ENCODE peak calls at places on chromosome 5, in five cellular contexts. One of them, this sample, is unnamed.

GRCh38 chr5:157903117-157903450 is 44.1 kb upstream of the CLINT1 start:
- DNase-seq in left ventricle myocardium inferior: no peak
- DNase-seq in epithelial cell of esophagus: peak; percentile 54
- DNase-seq in GM13976: no peak
- DNase-seq in psoas muscle: no peak
- DNase-seq in this sample: no peak

GRCh38 chr5:88172847-88173758 is 95.5 kb downstream of the TMEM161B start:
- DNase-seq in left ventricle myocardium inferior: no peak
- DNase-seq in epithelial cell of esophagus: peak; percentile 4
- DNase-seq in GM13976: no peak
- DNase-seq in psoas muscle: no peak
- DNase-seq in this sample: no peak

GRCh38 chr5:178419196-178419595 is 171.0 kb downstream of the COL23A1 start:
- DNase-seq in left ventricle myocardium inferior: no peak
- DNase-seq in epithelial cell of esophagus: no peak
- DNase-seq in GM13976: no peak
- DNase-seq in psoas muscle: no peak
- DNase-seq in this sample: no peak

GRCh38 chr5:137563646-137564474 is 64.7 kb upstream of the SPOCK1 start:
- DNase-seq in left ventricle myocardium inferior: no peak
- DNase-seq in epithelial cell of esophagus: peak; percentile 66
- DNase-seq in GM13976: no peak
- DNase-seq in psoas muscle: no peak
- DNase-seq in this sample: no peak

GRCh38 chr5:22258139-22258538 is 595.0 kb downstream of the CDH12 start:
- DNase-seq in left ventricle myocardium inferior: no peak
- DNase-seq in epithelial cell of esophagus: no peak
- DNase-seq in GM13976: no peak
- DNase-seq in psoas muscle: no peak
- DNase-seq in this sample: no peak

GRCh38 chr5:127884416-127884815 is 181.2 kb downstream of the CCDC192 start:
- DNase-seq in left ventricle myocardium inferior: no peak
- DNase-seq in epithelial cell of esophagus: no peak
- DNase-seq in GM13976: no peak
- DNase-seq in psoas muscle: no peak
- DNase-seq in this sample: no peak

GRCh38 chr5:87029951-87030350 is 237.7 kb upstream of the RASA1 start:
- DNase-seq in left ventricle myocardium inferior: no peak
- DNase-seq in epithelial cell of esophagus: no peak
- DNase-seq in GM13976: no peak
- DNase-seq in psoas muscle: no peak
- DNase-seq in this sample: no peak

GRCh38 chr5:95989283-95990048 is 27.8 kb upstream of the ELL2 start:
- DNase-seq in left ventricle myocardium inferior: no peak
- DNase-seq in epithelial cell of esophagus: no peak
- DNase-seq in GM13976: no peak
- DNase-seq in psoas muscle: no peak
- DNase-seq in this sample: no peak

GRCh38 chr5:66864240-66864884 is 268.2 kb downstream of the MAST4 start:
- DNase-seq in left ventricle myocardium inferior: no peak
- DNase-seq in epithelial cell of esophagus: peak; percentile 66
- DNase-seq in GM13976: peak; percentile 12
- DNase-seq in psoas muscle: no peak
- DNase-seq in this sample: no peak

GRCh38 chr5:90020575-90021535 is 388.7 kb downstream of the CETN3 start:
- DNase-seq in left ventricle myocardium inferior: no peak
- DNase-seq in epithelial cell of esophagus: peak; percentile 86
- DNase-seq in GM13976: peak; percentile 21
- DNase-seq in psoas muscle: no peak
- DNase-seq in this sample: no peak

GRCh38 chr5:22678886-22679285 is 174.3 kb downstream of the CDH12 start:
- DNase-seq in left ventricle myocardium inferior: no peak
- DNase-seq in epithelial cell of esophagus: peak; percentile 65
- DNase-seq in GM13976: no peak
- DNase-seq in psoas muscle: no peak
- DNase-seq in this sample: no peak

GRCh38 chr5:144072518-144072927 is 97.9 kb downstream of the YIPF5 start:
- DNase-seq in left ventricle myocardium inferior: no peak
- DNase-seq in epithelial cell of esophagus: peak; percentile 60
- DNase-seq in GM13976: no peak
- DNase-seq in psoas muscle: no peak
- DNase-seq in this sample: no peak

GRCh38 chr5:151216781-151217180 is 7.1 kb downstream of the CCDC69 start:
- DNase-seq in left ventricle myocardium inferior: no peak
- DNase-seq in epithelial cell of esophagus: no peak
- DNase-seq in GM13976: no peak
- DNase-seq in psoas muscle: no peak
- DNase-seq in this sample: no peak

GRCh38 chr5:26647781-26648180 is 390.6 kb downstream of the CDH9 start:
- DNase-seq in left ventricle myocardium inferior: no peak
- DNase-seq in epithelial cell of esophagus: no peak
- DNase-seq in GM13976: no peak
- DNase-seq in psoas muscle: no peak
- DNase-seq in this sample: no peak

GRCh38 chr5:120382813-120383212 is 81.3 kb upstream of the PRR16 start:
- DNase-seq in left ventricle myocardium inferior: no peak
- DNase-seq in epithelial cell of esophagus: no peak
- DNase-seq in GM13976: no peak
- DNase-seq in psoas muscle: no peak
- DNase-seq in this sample: no peak

GRCh38 chr5:67120032-67120431 is 76.6 kb downstream of the CD180 start:
- DNase-seq in left ventricle myocardium inferior: no peak
- DNase-seq in epithelial cell of esophagus: no peak
- DNase-seq in GM13976: no peak
- DNase-seq in psoas muscle: no peak
- DNase-seq in this sample: no peak

DNA sequence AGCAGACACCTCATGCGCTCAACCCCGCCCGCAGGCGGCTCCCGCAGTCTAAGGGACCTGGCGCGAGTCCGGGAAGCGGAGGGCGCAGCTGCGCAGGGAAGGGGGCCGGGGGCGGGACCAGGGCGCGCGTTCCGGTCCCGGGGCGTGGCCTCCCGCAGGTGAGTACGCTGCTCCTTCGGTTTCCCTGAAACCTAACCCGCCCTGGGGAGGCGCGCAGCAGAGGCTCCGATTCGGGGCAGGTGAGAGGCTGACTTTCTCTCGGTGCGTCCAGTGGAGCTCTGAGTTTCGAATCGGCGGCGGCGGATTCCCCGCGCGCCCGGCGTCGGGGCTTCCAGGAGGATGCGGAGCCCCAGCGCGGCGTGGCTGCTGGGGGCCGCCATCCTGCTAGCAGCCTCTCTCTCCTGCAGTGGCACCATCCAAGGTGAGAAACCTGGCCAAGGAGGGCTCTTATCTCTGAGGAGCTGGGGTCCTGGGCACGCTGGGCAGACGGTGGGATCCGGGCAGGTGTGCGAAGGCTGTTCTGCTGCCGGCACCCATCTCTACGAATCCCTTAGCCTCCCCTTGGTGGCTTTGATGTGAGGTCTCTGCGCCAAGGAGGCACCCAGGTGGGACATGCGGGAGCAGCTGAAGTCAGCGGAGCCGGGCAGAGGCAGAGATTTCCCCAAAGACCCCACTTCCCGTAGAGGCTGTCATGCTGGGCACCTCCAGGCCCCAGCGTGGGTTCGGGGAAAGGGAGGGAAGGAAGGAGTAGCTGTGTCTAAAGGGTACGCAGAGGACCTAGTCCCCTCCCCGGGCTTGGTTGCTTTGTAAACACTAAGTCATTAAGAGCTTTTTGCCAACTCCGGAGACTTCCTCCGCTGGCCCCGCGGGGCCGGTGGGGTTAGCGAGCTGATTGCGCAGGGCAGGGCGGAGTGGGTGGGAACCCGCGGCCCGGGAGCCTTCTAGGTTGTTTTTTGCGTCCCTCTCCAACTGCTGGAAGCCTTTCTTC is at the start of gene F2RL1:
- DNase-seq in left ventricle myocardium inferior: peak; percentile 69
- DNase-seq in epithelial cell of esophagus: peak; percentile 99
- DNase-seq in GM13976: peak; percentile 54
- DNase-seq in psoas muscle: peak; percentile 30
- DNase-seq in this sample: peak; percentile 83
- TF ChIP-seq CTCF in left ventricle myocardium inferior: no peak
- TF ChIP-seq CTCF in epithelial cell of esophagus: no peak
- TF ChIP-seq CTCF in GM13976: no peak
- TF ChIP-seq CTCF in psoas muscle: no peak
- TF ChIP-seq CTCF in this sample: no peak

GRCh38 chr5:141960018-141960417 is 2.0 kb upstream of the PCDH12 start:
- DNase-seq in left ventricle myocardium inferior: no peak
- DNase-seq in epithelial cell of esophagus: no peak
- DNase-seq in GM13976: no peak
- DNase-seq in psoas muscle: no peak
- DNase-seq in this sample: no peak
- TF ChIP-seq CTCF in left ventricle myocardium inferior: peak; percentile 41
- TF ChIP-seq CTCF in epithelial cell of esophagus: no peak
- TF ChIP-seq CTCF in GM13976: peak; percentile 18
- TF ChIP-seq CTCF in psoas muscle: no peak
- TF ChIP-seq CTCF in this sample: peak; percentile 31

GRCh38 chr5:130138406-130139060 is 234.3 kb downstream of the CHSY3 start:
- DNase-seq in left ventricle myocardium inferior: no peak
- DNase-seq in epithelial cell of esophagus: peak; percentile 15
- DNase-seq in GM13976: no peak
- DNase-seq in psoas muscle: no peak
- DNase-seq in this sample: no peak

GRCh38 chr5:130136300-130136699 is 232.0 kb downstream of the CHSY3 start:
- DNase-seq in left ventricle myocardium inferior: no peak
- DNase-seq in epithelial cell of esophagus: no peak
- DNase-seq in GM13976: no peak
- DNase-seq in psoas muscle: no peak
- DNase-seq in this sample: no peak

DNA sequence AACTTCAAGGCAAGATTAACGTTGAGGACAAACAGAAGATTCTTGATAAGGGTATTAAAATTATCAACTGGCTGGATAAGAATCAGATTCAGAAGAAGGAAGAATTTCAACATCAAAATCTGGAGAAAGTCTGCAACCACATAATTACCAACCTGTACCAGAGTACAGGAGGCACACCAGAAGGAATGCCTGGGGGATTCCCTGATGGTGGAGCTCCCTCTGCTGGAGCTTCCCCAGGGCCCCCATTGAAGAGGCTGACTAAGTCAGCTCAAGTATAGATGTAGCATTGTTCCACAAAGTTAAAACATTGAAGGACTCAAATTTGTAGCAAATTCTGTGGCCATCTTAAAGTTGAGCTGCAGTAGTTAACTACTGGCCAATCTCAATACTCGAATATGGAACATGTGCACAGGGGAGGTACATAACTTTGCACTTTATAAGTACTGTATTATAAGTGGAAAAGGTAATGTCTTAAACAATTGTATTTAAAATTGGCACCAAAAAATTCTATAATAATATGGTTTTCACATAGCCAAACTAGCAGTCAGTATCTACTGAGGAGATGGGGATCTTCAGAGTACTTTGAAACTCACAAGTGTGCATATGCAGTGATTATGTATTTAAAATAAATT is 237.5 kb downstream of the CHSY3 start:
- DNase-seq in left ventricle myocardium inferior: no peak
- DNase-seq in epithelial cell of esophagus: peak; percentile 64
- DNase-seq in GM13976: peak; percentile 22
- DNase-seq in psoas muscle: no peak
- DNase-seq in this sample: no peak
- TF ChIP-seq CTCF in left ventricle myocardium inferior: peak; percentile 55
- TF ChIP-seq CTCF in epithelial cell of esophagus: peak; percentile 65
- TF ChIP-seq CTCF in GM13976: peak; percentile 38
- TF ChIP-seq CTCF in psoas muscle: peak; percentile 61
- TF ChIP-seq CTCF in this sample: peak; percentile 49

DNA sequence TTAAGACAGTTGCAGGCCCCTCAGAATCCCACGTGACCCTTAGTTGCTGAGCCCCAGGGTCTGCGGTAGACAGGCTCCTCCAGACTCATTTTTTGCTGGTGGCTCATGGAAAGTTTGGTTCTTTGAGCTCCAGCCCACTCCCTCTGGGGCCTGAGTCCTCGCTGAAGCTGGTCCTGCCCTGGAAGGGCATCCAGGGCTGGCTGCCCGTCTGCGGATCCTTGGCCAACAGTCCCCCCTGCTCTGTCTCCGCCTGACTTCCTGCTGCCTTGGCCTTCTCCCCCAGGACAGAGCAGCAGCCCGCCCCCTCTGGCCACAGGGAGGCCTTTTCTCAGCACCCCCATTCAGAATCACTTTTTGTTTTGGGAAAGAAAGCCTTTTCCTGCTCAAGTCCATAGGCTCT is 24.4 kb downstream of the SLC6A7 start:
- DNase-seq in left ventricle myocardium inferior: peak; percentile 29
- DNase-seq in epithelial cell of esophagus: no peak
- DNase-seq in GM13976: no peak
- DNase-seq in psoas muscle: peak; percentile 64
- DNase-seq in this sample: no peak
- TF ChIP-seq CTCF in left ventricle myocardium inferior: peak; percentile 36
- TF ChIP-seq CTCF in epithelial cell of esophagus: no peak
- TF ChIP-seq CTCF in GM13976: no peak
- TF ChIP-seq CTCF in psoas muscle: no peak
- TF ChIP-seq CTCF in this sample: no peak

GRCh38 chr5:148166550-148167283 is 1.6 kb upstream of the SPINK14 start:
- DNase-seq in left ventricle myocardium inferior: no peak
- DNase-seq in epithelial cell of esophagus: no peak
- DNase-seq in GM13976: no peak
- DNase-seq in psoas muscle: no peak
- DNase-seq in this sample: no peak

GRCh38 chr5:148168246-148168645 is at the start of gene SPINK14:
- DNase-seq in left ventricle myocardium inferior: no peak
- DNase-seq in epithelial cell of esophagus: no peak
- DNase-seq in GM13976: no peak
- DNase-seq in psoas muscle: no peak
- DNase-seq in this sample: no peak

GRCh38 chr5:148162038-148162437 is 6.3 kb upstream of the SPINK14 start:
- DNase-seq in left ventricle myocardium inferior: no peak
- DNase-seq in epithelial cell of esophagus: no peak
- DNase-seq in GM13976: no peak
- DNase-seq in psoas muscle: no peak
- DNase-seq in this sample: no peak

DNA sequence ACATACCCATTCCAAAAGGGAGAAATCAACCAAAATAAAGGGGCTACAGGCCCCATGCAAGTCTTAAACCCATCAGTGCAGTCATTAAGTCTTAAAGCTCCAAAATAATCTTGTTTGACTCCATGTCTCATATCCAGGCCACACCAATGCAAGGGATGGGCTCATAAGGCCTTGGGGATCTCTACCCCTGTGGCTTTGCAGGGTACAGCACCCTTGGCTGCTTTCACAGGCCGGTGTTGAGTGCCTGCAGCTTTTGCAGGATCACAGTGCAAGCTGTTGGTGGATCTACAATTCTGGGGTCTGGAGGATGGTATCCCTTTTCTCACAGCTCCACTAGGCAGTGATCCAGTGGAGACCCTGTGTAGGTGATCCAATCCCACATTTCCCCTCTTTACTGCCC is 5.0 kb upstream of the SPINK14 start:
- DNase-seq in left ventricle myocardium inferior: no peak
- DNase-seq in epithelial cell of esophagus: no peak
- DNase-seq in GM13976: no peak
- DNase-seq in psoas muscle: no peak
- DNase-seq in this sample: no peak
- TF ChIP-seq CTCF in left ventricle myocardium inferior: no peak
- TF ChIP-seq CTCF in epithelial cell of esophagus: no peak
- TF ChIP-seq CTCF in GM13976: no peak
- TF ChIP-seq CTCF in psoas muscle: no peak
- TF ChIP-seq CTCF in this sample: no peak

GRCh38 chr5:54115768-54116403 is 194.5 kb downstream of the ARL15 start:
- DNase-seq in left ventricle myocardium inferior: no peak
- DNase-seq in epithelial cell of esophagus: peak; percentile 66
- DNase-seq in GM13976: no peak
- DNase-seq in psoas muscle: no peak
- DNase-seq in this sample: no peak
- TF ChIP-seq CTCF in left ventricle myocardium inferior: no peak
- TF ChIP-seq CTCF in epithelial cell of esophagus: no peak
- TF ChIP-seq CTCF in GM13976: no peak
- TF ChIP-seq CTCF in psoas muscle: no peak
- TF ChIP-seq CTCF in this sample: no peak

This sample was measured in type B pancreatic cell.